ENCODE peak calls at places on chromosomes 3 and 15, in eight cellular contexts. X, J, K, P, G, L, V and M are unnamed samples.

GRCh38 chr3:9074079-9074478 is 110.8 kb upstream of the RAD18 start:
- DNase-seq in K (no peak), X (no peak), G (no peak), L (no peak), P (no peak), J (no peak), V (no peak), M (no peak)

GRCh38 chr3:48403533-48404439 is 26.1 kb downstream of the PLXNB1 start:
- DNase-seq in L (no peak), X (no peak), K (no peak), P (no peak), V (no peak), G (no peak), J (no peak), M (no peak)

GRCh38 chr3:140170612-140171011 is 235.6 kb downstream of the CLSTN2 start:
- DNase-seq in J (no peak), V (no peak), G (no peak), L (peak; percentile 48), P (no peak), K (peak; percentile 91), X (no peak), M (no peak)

GRCh38 chr15:92467245-92467644 is 73.6 kb downstream of the ST8SIA2 start:
- DNase-seq in X (no peak), K (no peak), V (no peak), G (no peak), J (no peak), L (no peak), P (no peak), M (no peak)

GRCh38 chr3:172582712-172583111 is 59.5 kb upstream of the TNFSF10 start:
- DNase-seq in V (no peak), P (no peak), X (peak; percentile 45), K (no peak), L (no peak), G (no peak), J (no peak), M (no peak)

GRCh38 chr3:39404943-39405686 is 1.4 kb upstream of the RPSA start:
- DNase-seq in J (no peak), G (no peak), X (no peak), P (no peak), L (no peak), V (no peak), K (no peak), M (no peak)

GRCh38 chr15:91867581-91868026 is 14.1 kb downstream of the SLCO3A1 start:
- DNase-seq in X (peak; percentile 98), V (no peak), K (no peak), L (no peak), P (no peak), G (peak; percentile 55), J (no peak), M (peak; percentile 33)

GRCh38 chr3:69866988-69867720 is 127.9 kb downstream of the MITF start:
- DNase-seq in V (no peak), P (no peak), L (no peak), J (no peak), X (peak; percentile 10), G (no peak), K (no peak), M (no peak)

GRCh38 chr3:14288833-14289451 is 110.3 kb downstream of the LSM3 start:
- DNase-seq in G (no peak), P (no peak), X (no peak), J (no peak), V (no peak), K (no peak), L (no peak), M (no peak)

GRCh38 chr3:111128884-111129283 is 57.3 kb downstream of the NECTIN3 start:
- DNase-seq in L (no peak), G (no peak), K (no peak), V (no peak), X (no peak), P (no peak), J (no peak), M (no peak)